ENCODE peak calls at places on chromosomes 12 and 14, in four cellular contexts. One of them, this sample, is unnamed.

GRCh38 chr12:112116232-112117060 is 7.9 kb upstream of the NAA25 start:
- DNase-seq in HepG2: peak
- DNase-seq in K562: peak
- DNase-seq in GM12878: no peak
- DNase-seq in this sample: peak

GRCh38 chr14:39442293-39442692 is 10.1 kb upstream of the FBXO33 start:
- DNase-seq in HepG2: no peak
- DNase-seq in K562: no peak
- DNase-seq in GM12878: no peak
- DNase-seq in this sample: no peak

GRCh38 chr12:19957578-19957977 is 410.8 kb upstream of the PDE3A start:
- DNase-seq in HepG2: no peak
- DNase-seq in K562: no peak
- DNase-seq in GM12878: no peak
- DNase-seq in this sample: no peak

GRCh38 chr12:27572486-27573255 is 48.7 kb downstream of the PPFIBP1 start:
- DNase-seq in HepG2: no peak
- DNase-seq in K562: no peak
- DNase-seq in GM12878: no peak
- DNase-seq in this sample: no peak

GRCh38 chr12:131903270-131904255 is 9.1 kb downstream of the ULK1 start:
- DNase-seq in HepG2: no peak
- DNase-seq in K562: no peak
- DNase-seq in GM12878: no peak
- DNase-seq in this sample: no peak

GRCh38 chr14:74380172-74380571 is 31.9 kb downstream of the VRTN start:
- DNase-seq in HepG2: no peak
- DNase-seq in K562: no peak
- DNase-seq in GM12878: no peak
- DNase-seq in this sample: no peak

GRCh38 chr14:22084393-22085281 is 411.0 kb upstream of the OR4E1 start:
- DNase-seq in HepG2: peak
- DNase-seq in K562: peak
- DNase-seq in GM12878: peak
- DNase-seq in this sample: peak

GRCh38 chr12:64323006-64323405 is 67.6 kb downstream of the C12orf56 start:
- DNase-seq in HepG2: no peak
- DNase-seq in K562: no peak
- DNase-seq in GM12878: no peak
- DNase-seq in this sample: no peak

GRCh38 chr12:28517101-28517500 is 326.8 kb downstream of the CCDC91 start:
- DNase-seq in HepG2: no peak
- DNase-seq in K562: no peak
- DNase-seq in GM12878: no peak
- DNase-seq in this sample: no peak

GRCh38 chr14:101737414-101738367 is 23.8 kb upstream of the PPP2R5C start:
- DNase-seq in HepG2: no peak
- DNase-seq in K562: no peak
- DNase-seq in GM12878: no peak
- DNase-seq in this sample: no peak

GRCh38 chr12:75505706-75506312 is 5.6 kb downstream of the KRR1 start:
- DNase-seq in HepG2: peak
- DNase-seq in K562: peak
- DNase-seq in GM12878: no peak
- DNase-seq in this sample: no peak

GRCh38 chr14:22766457-22767322 is at the start of gene OXA1L:
- DNase-seq in HepG2: peak
- DNase-seq in K562: peak
- DNase-seq in GM12878: peak
- DNase-seq in this sample: peak

GRCh38 chr12:124440841-124441381 is 126.5 kb downstream of the NCOR2 start:
- DNase-seq in HepG2: no peak
- DNase-seq in K562: no peak
- DNase-seq in GM12878: no peak
- DNase-seq in this sample: no peak

GRCh38 chr12:92134638-92135274 is 10.9 kb downstream of the BTG1 start:
- DNase-seq in HepG2: no peak
- DNase-seq in K562: no peak
- DNase-seq in GM12878: no peak
- DNase-seq in this sample: no peak

GRCh38 chr14:52048641-52049204 is 20.1 kb downstream of the NID2 start:
- DNase-seq in HepG2: no peak
- DNase-seq in K562: no peak
- DNase-seq in GM12878: no peak
- DNase-seq in this sample: no peak

GRCh38 chr12:2110841-2111566 is 58.2 kb downstream of the CACNA1C start:
- DNase-seq in HepG2: no peak
- DNase-seq in K562: no peak
- DNase-seq in GM12878: no peak
- DNase-seq in this sample: no peak

GRCh38 chr12:47939009-47939601 is 24.3 kb upstream of the TMEM106C start:
- DNase-seq in HepG2: no peak
- DNase-seq in K562: no peak
- DNase-seq in GM12878: no peak
- DNase-seq in this sample: no peak

GRCh38 chr14:22419620-22420019 is 169.4 kb downstream of the DAD1 start:
- DNase-seq in HepG2: no peak
- DNase-seq in K562: no peak
- DNase-seq in GM12878: no peak
- DNase-seq in this sample: no peak

GRCh38 chr12:119807380-119807779 is 69.7 kb downstream of the CIT start:
- DNase-seq in HepG2: no peak
- DNase-seq in K562: no peak
- DNase-seq in GM12878: no peak
- DNase-seq in this sample: no peak

GRCh38 chr12:3122841-3123678 is 45.9 kb downstream of the TSPAN9 start:
- DNase-seq in HepG2: no peak
- DNase-seq in K562: no peak
- DNase-seq in GM12878: no peak
- DNase-seq in this sample: no peak

GRCh38 chr12:50049254-50050118 is 7.9 kb upstream of the ASIC1 start:
- DNase-seq in HepG2: no peak
- DNase-seq in K562: no peak
- DNase-seq in GM12878: no peak
- DNase-seq in this sample: no peak

GRCh38 chr12:12696562-12697383 is 790 bp upstream of the GPR19 start:
- DNase-seq in HepG2: peak
- DNase-seq in K562: peak
- DNase-seq in GM12878: peak
- DNase-seq in this sample: peak

GRCh38 chr12:12699345-12699744 is 3.4 kb upstream of the GPR19 start:
- DNase-seq in HepG2: no peak
- DNase-seq in K562: no peak
- DNase-seq in GM12878: no peak
- DNase-seq in this sample: no peak

GRCh38 chr12:12704593-12705230 is 8.7 kb upstream of the GPR19 start:
- DNase-seq in HepG2: peak
- DNase-seq in K562: peak
- DNase-seq in GM12878: no peak
- DNase-seq in this sample: peak

GRCh38 chr12:12701457-12701856 is 5.5 kb upstream of the GPR19 start:
- DNase-seq in HepG2: no peak
- DNase-seq in K562: no peak
- DNase-seq in GM12878: no peak
- DNase-seq in this sample: no peak

GRCh38 chr12:12700249-12700648 is 4.3 kb upstream of the GPR19 start:
- DNase-seq in HepG2: no peak
- DNase-seq in K562: no peak
- DNase-seq in GM12878: no peak
- DNase-seq in this sample: no peak
- TF ChIP-seq TARDBP in HepG2: no peak
- TF ChIP-seq TARDBP in K562: no peak
- TF ChIP-seq TARDBP in GM12878: no peak
- TF ChIP-seq TARDBP in this sample: no peak

GRCh38 chr14:93685121-93685520 is 103.2 kb downstream of the PRIMA1 start:
- DNase-seq in HepG2: no peak
- DNase-seq in K562: no peak
- DNase-seq in GM12878: no peak
- DNase-seq in this sample: no peak
- TF ChIP-seq TARDBP in HepG2: no peak
- TF ChIP-seq TARDBP in K562: no peak
- TF ChIP-seq TARDBP in GM12878: no peak
- TF ChIP-seq TARDBP in this sample: no peak

GRCh38 chr14:86533834-86534233 is 1003.9 kb downstream of the FLRT2 start:
- DNase-seq in HepG2: no peak
- DNase-seq in K562: no peak
- DNase-seq in GM12878: no peak
- DNase-seq in this sample: no peak
- TF ChIP-seq TARDBP in HepG2: no peak
- TF ChIP-seq TARDBP in K562: no peak
- TF ChIP-seq TARDBP in GM12878: no peak
- TF ChIP-seq TARDBP in this sample: no peak

GRCh38 chr12:44582521-44582920 is 293.6 kb downstream of the NELL2 start:
- DNase-seq in HepG2: peak
- DNase-seq in K562: no peak
- DNase-seq in GM12878: no peak
- DNase-seq in this sample: no peak
- TF ChIP-seq TARDBP in HepG2: no peak
- TF ChIP-seq TARDBP in K562: no peak
- TF ChIP-seq TARDBP in GM12878: no peak
- TF ChIP-seq TARDBP in this sample: no peak

GRCh38 chr12:65911321-65911720 is 87.0 kb downstream of the HMGA2 start:
- DNase-seq in HepG2: no peak
- DNase-seq in K562: no peak
- DNase-seq in GM12878: no peak
- DNase-seq in this sample: no peak
- TF ChIP-seq TARDBP in HepG2: no peak
- TF ChIP-seq TARDBP in K562: no peak
- TF ChIP-seq TARDBP in GM12878: no peak
- TF ChIP-seq TARDBP in this sample: no peak

This sample was measured in HEK293T.